ENCODE peak calls at places on chromosomes 1 and 21, in eight cellular contexts. M, D, V, O, H, E, I and R are unnamed samples.

GRCh38 chr1:231743966-231744365 is 117.4 kb downstream of the DISC1 start:
- DNase-seq in M (no peak), D (no peak), V (no peak), O (no peak), H (no peak), E (no peak), I (no peak), R (no peak)

GRCh38 chr1:244319283-244320132 is 132.2 kb downstream of the ADSS2 start:
- DNase-seq in M (no peak), D (peak; percentile 10), V (no peak), O (no peak), H (peak; percentile 59), E (no peak), I (peak; percentile 77), R (no peak)

GRCh38 chr21:44088401-44088780 is 18.8 kb upstream of the PWP2 start:
- DNase-seq in M (no peak), D (no peak), V (no peak), O (peak; percentile 84), H (no peak), E (no peak), I (no peak), R (no peak)

GRCh38 chr21:16124397-16125130 is 394.8 kb downstream of the USP25 start:
- DNase-seq in M (no peak), D (no peak), V (peak; percentile 15), O (no peak), H (no peak), E (no peak), I (peak; percentile 48), R (no peak)

GRCh38 chr21:21963911-21964310 is 965.7 kb downstream of the NCAM2 start:
- DNase-seq in M (no peak), D (no peak), V (no peak), O (no peak), H (no peak), E (no peak), I (no peak), R (no peak)

GRCh38 chr1:158506369-158506987 is 34.5 kb downstream of the OR10R2 start:
- DNase-seq in M (no peak), D (no peak), V (peak; percentile 86), O (peak; percentile 26), H (peak; percentile 39), E (peak; percentile 44), I (peak; percentile 21), R (no peak)

GRCh38 chr21:37281993-37282392 is 14.9 kb upstream of the VPS26C start:
- DNase-seq in M (no peak), D (no peak), V (peak; percentile 52), O (no peak), H (peak; percentile 27), E (no peak), I (no peak), R (no peak)

GRCh38 chr21:33075596-33076195 is 5.8 kb downstream of the OLIG1 start:
- DNase-seq in M (no peak), D (no peak), V (peak; percentile 17), O (no peak), H (no peak), E (no peak), I (no peak), R (no peak)

GRCh38 chr21:46109251-46110221 is 11.6 kb downstream of the COL6A2 start:
- DNase-seq in M (no peak), D (no peak), V (no peak), O (peak; percentile 15), H (no peak), E (no peak), I (no peak), R (no peak)

GRCh38 chr1:147833231-147833840 is 69.3 kb upstream of the GJA8 start:
- DNase-seq in M (no peak), D (no peak), V (no peak), O (peak; percentile 46), H (no peak), E (no peak), I (no peak), R (no peak)

GRCh38 chr1:99481391-99481996 is 164.4 kb upstream of the PALMD start:
- DNase-seq in M (no peak), D (no peak), V (peak; percentile 87), O (peak; percentile 47), H (peak; percentile 50), E (no peak), I (peak; percentile 67), R (peak; percentile 33)

GRCh38 chr1:24195874-24196273 is 8.8 kb upstream of the IFNLR1 start:
- DNase-seq in M (no peak), D (no peak), V (peak; percentile 41), O (no peak), H (no peak), E (no peak), I (no peak), R (no peak)

GRCh38 chr1:24198766-24199165 is 11.7 kb upstream of the IFNLR1 start:
- DNase-seq in M (no peak), D (no peak), V (no peak), O (no peak), H (no peak), E (no peak), I (no peak), R (no peak)

GRCh38 chr1:24202556-24202955 is 15.5 kb upstream of the IFNLR1 start:
- DNase-seq in M (no peak), D (no peak), V (no peak), O (no peak), H (no peak), E (no peak), I (no peak), R (no peak)

GRCh38 chr1:24201941-24202440 is 14.9 kb upstream of the IFNLR1 start:
- DNase-seq in M (peak; percentile 95), D (peak; percentile 26), V (peak; percentile 89), O (peak; percentile 96), H (peak; percentile 57), E (peak; percentile 70), I (peak; percentile 87), R (peak; percentile 75)

DNA sequence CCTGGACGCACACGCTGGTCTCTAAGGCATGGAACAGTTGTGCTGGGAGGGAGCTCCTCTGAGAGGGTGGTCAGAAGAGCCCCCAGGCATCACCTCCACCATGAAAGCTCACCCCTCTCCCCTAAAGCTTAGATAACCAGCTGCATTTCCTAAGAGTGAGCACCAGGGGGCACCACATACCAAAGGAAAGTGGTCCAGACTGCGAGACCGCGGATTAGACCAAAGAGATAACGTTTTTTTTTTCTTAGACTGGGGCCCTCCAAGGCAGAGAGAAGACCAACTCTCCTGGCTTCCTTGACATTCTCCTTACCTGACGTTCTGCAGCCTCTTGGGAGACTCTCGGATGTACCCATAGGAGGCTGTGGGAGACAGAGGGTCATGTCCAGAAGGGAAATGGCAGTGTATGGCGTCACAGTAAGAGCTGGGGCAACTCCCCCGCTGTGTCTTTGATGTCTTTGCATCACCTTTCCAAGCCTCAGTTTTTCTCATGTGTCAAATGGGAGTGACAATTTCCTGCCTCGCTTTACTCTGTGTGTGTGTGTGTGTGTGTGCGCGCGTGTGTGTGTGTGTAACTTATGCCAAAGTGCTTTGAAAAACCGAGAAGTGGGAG is 12.3 kb upstream of the IFNLR1 start:
- DNase-seq in M (peak; percentile 47), D (peak; percentile 52), V (peak; percentile 86), O (peak; percentile 66), H (peak; percentile 78), E (no peak), I (peak; percentile 34), R (peak; percentile 63)
- H3K4me3 ChIP-seq in M (no peak overlapping the region), D (no peak overlapping the region), V (no peak overlapping the region), O (no peak overlapping the region), H (peak overlapping the region; percentile 57), E (peak overlapping the region; percentile 11), I (no peak overlapping the region), R (no peak overlapping the region)

DNA sequence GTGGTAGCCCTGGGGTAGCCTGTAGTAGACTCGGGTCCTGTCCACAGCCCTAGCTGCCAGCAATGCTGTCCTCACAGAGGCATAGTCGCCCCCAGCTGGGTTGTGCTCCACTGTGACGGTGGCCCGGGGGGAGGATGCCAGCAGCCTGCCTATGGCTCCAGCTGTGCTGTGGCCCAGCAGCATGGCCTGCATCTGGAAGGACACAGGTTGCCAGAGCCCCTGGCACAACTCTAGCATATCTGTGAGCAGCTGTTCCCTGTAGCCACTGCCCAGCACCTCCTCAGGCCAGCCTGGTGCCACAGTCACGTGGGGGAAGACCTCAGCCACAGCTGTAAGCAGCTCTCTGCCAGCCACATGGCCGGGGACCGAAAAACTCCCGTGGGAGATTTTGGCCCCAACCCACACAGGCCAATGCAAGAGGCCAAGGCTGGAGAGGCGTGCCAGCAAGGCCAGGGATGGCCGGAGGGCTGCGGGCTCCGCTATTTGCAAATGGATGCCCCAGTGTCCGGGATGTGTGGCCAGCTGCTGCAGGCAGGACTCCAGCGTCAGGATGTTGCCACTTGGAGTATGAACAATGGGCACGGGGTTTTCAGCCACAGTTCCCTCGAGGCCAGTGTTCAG is 13.9 kb downstream of the FAM151A start:
- DNase-seq in M (no peak), D (no peak), V (no peak), O (no peak), H (no peak), E (no peak), I (no peak), R (peak; percentile 12)
- H3K27ac ChIP-seq in M (no peak overlapping the region), D (no peak overlapping the region), V (no peak overlapping the region), O (no peak overlapping the region), H (no peak overlapping the region), E (no peak overlapping the region), I (no peak overlapping the region), R (no peak overlapping the region)

DNA sequence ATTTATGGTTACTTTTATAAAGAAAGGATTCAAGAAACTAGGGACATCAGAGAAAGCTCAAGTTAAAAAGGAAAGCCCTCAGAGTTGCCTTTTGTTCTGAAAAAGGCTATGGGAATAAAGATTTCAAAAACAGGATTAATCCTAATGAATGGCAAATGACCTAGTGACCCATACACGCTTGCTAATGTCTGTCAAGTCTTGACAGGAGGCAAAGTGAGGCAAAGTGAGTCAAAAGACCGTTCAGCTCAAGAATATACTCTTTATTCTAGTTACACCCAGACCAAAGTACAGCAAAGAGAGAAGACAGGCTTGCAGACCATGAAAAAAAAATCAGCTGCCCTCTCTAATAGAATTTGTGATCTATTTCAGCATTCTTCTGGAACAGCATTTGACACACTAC is 3.5 kb downstream of the ZNF436 start:
- DNase-seq in M (no peak), D (no peak), V (no peak), O (no peak), H (no peak), E (no peak), I (no peak), R (no peak)
- H3K4me3 ChIP-seq in M (no peak overlapping the region), D (no peak overlapping the region), V (no peak overlapping the region), O (no peak overlapping the region), H (no peak overlapping the region), E (no peak overlapping the region), I (no peak overlapping the region), R (no peak overlapping the region)

GRCh38 chr1:36174716-36175115 is 18.8 kb downstream of the MAP7D1 start:
- DNase-seq in M (no peak), D (no peak), V (no peak), O (no peak), H (no peak), E (no peak), I (no peak), R (no peak)

GRCh38 chr1:36177589-36178463 is 21.9 kb downstream of the MAP7D1 start:
- DNase-seq in M (no peak), D (no peak), V (peak; percentile 60), O (no peak), H (no peak), E (no peak), I (no peak), R (no peak)

GRCh38 chr1:36175137-36176095 is 19.5 kb downstream of the MAP7D1 start:
- DNase-seq in M (peak; percentile 41), D (no peak), V (peak; percentile 58), O (no peak), H (no peak), E (no peak), I (peak; percentile 48), R (no peak)

GRCh38 chr1:36178479-36179219 is 22.7 kb downstream of the MAP7D1 start:
- DNase-seq in M (no peak), D (no peak), V (peak; percentile 97), O (peak; percentile 93), H (no peak), E (peak; percentile 74), I (no peak), R (no peak)

GRCh38 chr1:36176151-36176949 is 20.4 kb downstream of the MAP7D1 start:
- DNase-seq in M (no peak), D (no peak), V (peak; percentile 85), O (no peak), H (no peak), E (no peak), I (no peak), R (no peak)
- H3K27ac ChIP-seq in M (peak overlapping the region; percentile 81), D (no peak overlapping the region), V (no peak overlapping the region), O (no peak overlapping the region), H (peak overlapping the region; percentile 23), E (no peak overlapping the region), I (no peak overlapping the region), R (peak overlapping the region; percentile 28)